ENCODE peak calls at places on chromosomes 7 and 10, in five cellular contexts. A, S, H, J and K are unnamed samples.

GRCh38 chr10:99832439-99832838 is 50.0 kb downstream of the ABCC2 start:
- DNase-seq in J (no peak), A (no peak), S (no peak), H (no peak), K (no peak)

GRCh38 chr7:47461161-47461560 is 120.8 kb downstream of the TNS3 start:
- DNase-seq in H (peak; percentile 62), A (peak; percentile 69), S (peak; percentile 83), J (peak; percentile 59), K (no peak)

GRCh38 chr10:42989481-42989921 is 87.4 kb upstream of the RET start:
- DNase-seq in S (no peak), A (peak; percentile 8), H (no peak), J (no peak), K (no peak)

GRCh38 chr10:33965795-33966581 is 631.5 kb upstream of the NRP1 start:
- DNase-seq in J (peak; percentile 60), H (no peak), A (no peak), S (no peak), K (no peak)

GRCh38 chr10:13915710-13916109 is 328.9 kb downstream of the PRPF18 start:
- DNase-seq in S (peak; percentile 23), A (no peak), H (no peak), J (peak; percentile 48), K (no peak)

GRCh38 chr7:127654404-127655392 is 2.7 kb downstream of the SND1 start:
- DNase-seq in H (peak; percentile 35), S (no peak), A (no peak), J (no peak), K (peak; percentile 18)

GRCh38 chr7:1193593-1194424 is 33.8 kb upstream of the ZFAND2A start:
- DNase-seq in A (no peak), J (peak; percentile 65), S (peak; percentile 58), H (peak; percentile 79), K (peak; percentile 81)

GRCh38 chr7:140369294-140369693 is 29.0 kb downstream of the SLC37A3 start:
- DNase-seq in A (no peak), J (no peak), H (no peak), S (no peak), K (no peak)

GRCh38 chr7:128877756-128878120 is 15.1 kb downstream of the ATP6V1F start:
- DNase-seq in A (no peak), H (no peak), J (no peak), S (no peak), K (no peak)

GRCh38 chr7:12584940-12585339 is 14.4 kb downstream of the SCIN start:
- DNase-seq in A (no peak), S (no peak), J (peak; percentile 46), H (peak; percentile 66), K (no peak)

GRCh38 chr7:100132697-100133137 is 6.0 kb downstream of the MBLAC1 start:
- DNase-seq in H (peak; percentile 74), S (peak; percentile 46), A (peak; percentile 53), J (peak; percentile 72), K (peak; percentile 81)

GRCh38 chr10:62047240-62047897 is 145.9 kb downstream of the ARID5B start:
- DNase-seq in J (no peak), A (no peak), H (peak; percentile 70), S (no peak), K (no peak)

GRCh38 chr7:11182736-11183135 is 209.1 kb downstream of the PHF14 start:
- DNase-seq in J (no peak), S (no peak), H (peak; percentile 63), A (no peak), K (no peak)

GRCh38 chr10:13448216-13448615 is 80.6 kb downstream of the BEND7 start:
- DNase-seq in S (no peak), A (no peak), H (peak; percentile 92), J (no peak), K (no peak)

GRCh38 chr7:98875501-98875900 is 2.8 kb upstream of the TRRAP start:
- DNase-seq in A (no peak), S (no peak), J (no peak), H (no peak), K (no peak)

GRCh38 chr10:121911421-121911697 is 16.5 kb downstream of the ATE1 start:
- DNase-seq in S (no peak), J (no peak), H (no peak), A (no peak), K (no peak)

GRCh38 chr7:151080091-151080521 is 503 bp downstream of the FASTK start:
- DNase-seq in H (peak; percentile 79), S (peak; percentile 23), J (no peak), A (no peak), K (no peak)

GRCh38 chr10:13615650-13616049 is 28.9 kb downstream of the PRPF18 start:
- DNase-seq in A (no peak), S (no peak), J (no peak), H (no peak), K (peak; percentile 26)

DNA sequence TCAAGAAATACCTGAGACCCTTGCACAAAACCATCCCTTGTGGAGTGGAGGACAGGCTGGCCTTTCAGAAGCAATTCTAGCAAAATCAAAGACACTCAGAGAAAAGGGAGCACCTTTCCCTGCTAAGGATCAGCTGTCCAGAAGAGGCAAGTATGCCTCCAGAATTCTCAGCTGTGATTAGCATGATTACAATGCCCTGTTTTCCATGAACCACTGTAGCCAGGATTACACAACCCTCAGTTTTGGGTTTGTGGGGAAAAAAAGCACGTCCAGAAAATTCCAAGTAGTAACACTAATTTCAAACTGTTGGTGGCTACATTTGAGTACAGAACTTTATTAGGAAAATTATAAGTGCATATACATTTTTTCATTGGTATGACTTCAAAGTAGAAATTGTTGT is 15.0 kb downstream of the CXCL12 start:
- DNase-seq in S (no peak), H (peak; percentile 64), J (no peak), A (no peak), K (no peak)
- H3K4me3 ChIP-seq in S (no peak overlapping the region), H (no peak overlapping the region), J (no peak overlapping the region), A (no peak overlapping the region), K (no peak overlapping the region)

GRCh38 chr7:134826105-134826504 is 46.7 kb downstream of the CALD1 start:
- DNase-seq in S (no peak), H (peak; percentile 76), A (no peak), J (no peak), K (no peak)
- H3K4me3 ChIP-seq in S (peak overlapping the region; percentile 51), H (peak overlapping the region; percentile 6), A (no peak overlapping the region), J (no peak overlapping the region), K (no peak overlapping the region)

DNA sequence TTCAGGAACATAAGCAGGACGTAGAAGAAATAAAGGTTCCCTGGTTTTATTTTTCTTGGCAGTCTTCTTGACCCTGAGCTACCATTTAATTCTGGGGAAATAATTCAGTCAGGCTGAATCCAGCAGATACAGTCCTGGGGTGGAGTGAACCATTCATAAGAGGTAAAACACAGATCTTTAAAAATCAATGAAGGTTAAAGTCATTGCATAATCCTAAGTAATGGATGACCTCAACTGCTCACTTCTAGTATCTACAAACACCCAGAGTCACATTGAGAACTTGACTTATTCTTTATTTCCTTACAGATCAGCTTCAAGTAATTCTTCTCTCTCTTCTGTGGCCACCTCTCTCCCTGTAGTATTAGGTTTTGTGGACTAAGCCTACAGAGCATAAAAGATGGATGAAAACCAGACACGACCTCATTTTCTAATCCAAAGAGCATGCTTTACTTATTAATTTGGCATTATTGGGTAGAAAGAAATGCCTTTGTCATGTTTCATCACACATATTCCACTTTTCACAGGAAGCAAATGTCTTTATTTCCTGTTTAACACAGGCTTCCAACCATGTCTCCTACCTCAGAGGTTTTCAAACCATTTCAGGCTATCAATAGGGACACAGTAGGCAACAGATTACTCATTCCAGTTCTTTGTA is 182.3 kb upstream of the IMMP2L start:
- DNase-seq in S (no peak), A (no peak), J (no peak), H (peak; percentile 47), K (peak; percentile 51)
- H3K4me3 ChIP-seq in S (no peak overlapping the region), A (no peak overlapping the region), J (no peak overlapping the region), H (no peak overlapping the region), K (no peak overlapping the region)

GRCh38 chr7:26197153-26198115 is 3.1 kb downstream of the HNRNPA2B1 start:
- DNase-seq in J (no peak), A (no peak), H (peak; percentile 46), S (no peak), K (no peak)
- H3K4me3 ChIP-seq in J (peak overlapping the region; percentile 84), A (peak overlapping the region; percentile 88), H (peak overlapping the region; percentile 86), S (peak overlapping the region; percentile 90), K (peak overlapping the region; percentile 91)

DNA sequence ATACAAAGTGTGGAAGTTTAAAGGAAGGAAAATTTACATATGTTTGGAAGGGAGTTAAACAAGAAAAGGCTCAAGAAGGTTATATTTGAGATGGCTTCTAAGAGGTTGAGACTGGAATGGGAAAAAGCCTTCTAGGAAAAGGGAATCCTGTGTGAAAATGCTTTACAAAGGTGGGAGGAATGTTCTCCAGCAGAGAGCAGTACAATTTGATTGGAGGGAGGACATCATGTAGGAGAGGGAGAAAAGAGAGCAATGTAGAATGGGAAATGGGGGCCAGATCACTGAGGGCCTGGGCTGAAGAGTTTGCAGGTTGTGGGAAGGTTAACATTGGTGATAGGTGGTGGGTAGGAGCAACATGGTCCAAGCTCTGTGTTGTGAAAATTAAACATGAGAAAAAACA is 366.9 kb downstream of the XPNPEP1 start:
- DNase-seq in S (no peak), H (no peak), J (no peak), A (no peak), K (no peak)
- H3K4me3 ChIP-seq in S (no peak overlapping the region), H (no peak overlapping the region), J (no peak overlapping the region), A (no peak overlapping the region), K (no peak overlapping the region)

DNA sequence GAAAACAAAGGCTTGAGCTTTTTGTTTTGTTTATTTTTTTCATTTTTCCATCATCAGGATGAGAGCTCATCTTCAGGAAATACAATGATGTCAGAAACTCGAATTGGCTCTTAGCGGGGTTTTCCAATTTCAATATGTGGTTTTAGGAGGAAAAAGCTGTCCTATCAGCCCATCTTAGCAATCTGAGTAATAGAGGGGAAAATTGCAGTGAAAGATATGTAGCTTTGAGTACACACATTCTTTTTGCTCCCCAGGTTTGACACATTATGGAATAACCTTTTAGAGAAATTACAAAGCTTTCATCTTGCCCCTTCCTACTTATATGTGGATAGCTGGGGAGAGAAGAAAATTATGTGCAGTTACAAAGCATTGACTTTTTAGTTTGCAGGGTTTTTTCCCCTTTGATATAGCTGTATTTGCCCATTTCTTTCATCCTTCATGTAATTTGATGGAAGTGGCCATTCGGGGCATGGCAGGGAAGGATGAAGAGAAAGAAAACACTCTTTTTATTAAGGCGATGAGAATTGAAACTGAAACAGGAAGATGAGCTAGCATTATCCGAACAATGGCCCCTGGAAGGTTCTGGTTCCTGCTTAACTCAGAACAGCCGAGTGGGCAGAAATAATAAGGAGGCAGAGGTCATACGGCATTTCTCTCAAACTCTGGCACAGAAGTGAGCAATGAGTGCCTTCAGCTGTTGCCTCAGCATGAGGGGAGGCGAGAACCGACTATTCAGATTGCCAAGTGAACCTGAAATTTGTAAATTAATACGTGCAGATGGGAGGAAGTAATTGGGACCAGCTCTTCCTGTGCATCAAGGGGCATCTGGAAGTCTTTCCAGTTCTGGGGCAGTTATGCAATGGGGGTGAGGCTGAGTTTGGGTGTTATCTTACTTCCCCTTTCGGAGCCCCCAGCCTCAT is 113.3 kb upstream of the MYO3A start:
- DNase-seq in S (no peak), J (no peak), H (no peak), A (no peak), K (peak; percentile 79)
- H3K4me3 ChIP-seq in S (no peak overlapping the region), J (no peak overlapping the region), H (no peak overlapping the region), A (no peak overlapping the region), K (no peak overlapping the region)

DNA sequence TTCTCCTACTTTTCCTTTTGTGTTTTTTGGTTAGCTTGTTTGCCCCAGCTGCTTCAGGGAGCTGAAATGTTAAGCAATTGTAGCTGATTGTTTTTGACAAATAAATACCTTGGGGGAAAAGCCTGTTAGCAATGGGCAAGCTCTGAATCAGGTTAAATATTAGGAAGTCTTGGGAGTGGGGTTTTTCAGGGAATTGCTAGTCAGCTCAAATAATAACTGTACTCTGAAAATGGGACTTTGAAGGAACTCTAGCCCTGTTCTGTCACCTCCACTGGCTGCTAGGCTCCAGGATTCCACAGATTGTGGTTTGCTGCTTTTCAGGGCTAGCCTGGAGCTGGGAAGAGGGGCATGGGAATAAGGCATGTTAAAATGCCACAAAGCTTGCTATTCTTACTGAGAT is 39.5 kb downstream of the ADK start:
- DNase-seq in A (no peak), J (no peak), S (no peak), H (peak; percentile 39), K (no peak)
- H3K4me3 ChIP-seq in A (no peak overlapping the region), J (no peak overlapping the region), S (peak overlapping the region; percentile 3), H (peak overlapping the region; percentile 66), K (peak overlapping the region; percentile 2)